ENCODE peak calls at places on chromosomes 6 and 20, in four cellular contexts. Q, E, U and L are unnamed samples.

GRCh38 chr6:56551409-56552120 is 91.1 kb downstream of the DST start:
- DNase-seq in Q (no peak), E (no peak), U (no peak), L (no peak)

GRCh38 chr6:140217283-140217682 is 842.8 kb upstream of the CITED2 start:
- DNase-seq in Q (no peak), E (no peak), U (no peak), L (no peak)

GRCh38 chr20:32648761-32649615 is 24.8 kb downstream of the C20orf203 start:
- DNase-seq in Q (no peak), E (no peak), U (no peak), L (no peak)

GRCh38 chr20:49340161-49340966 is 62.5 kb upstream of the ZNFX1 start:
- DNase-seq in Q (no peak), E (no peak), U (no peak), L (no peak)

GRCh38 chr6:166904101-166904746 is 52.1 kb downstream of the RNASET2 start:
- DNase-seq in Q (no peak), E (peak), U (no peak), L (no peak)

GRCh38 chr6:152391179-152391880 is 245.8 kb downstream of the SYNE1 start:
- DNase-seq in Q (no peak), E (no peak), U (no peak), L (no peak)

GRCh38 chr20:4014031-4014474 is 1.3 kb downstream of the RNF24 start:
- DNase-seq in Q (no peak), E (no peak), U (no peak), L (no peak)

GRCh38 chr6:135583256-135583758 is 85.8 kb upstream of the AHI1 start:
- DNase-seq in Q (no peak), E (peak), U (no peak), L (no peak)

GRCh38 chr6:169700296-169700695 is 1.5 kb downstream of the WDR27 start:
- DNase-seq in Q (no peak), E (no peak), U (no peak), L (no peak)

GRCh38 chr6:131694832-131695426 is 6.3 kb downstream of the OR2A4 start:
- DNase-seq in Q (no peak), E (peak), U (no peak), L (no peak)

GRCh38 chr20:57361517-57361916 is 10.5 kb downstream of the RAE1 start:
- DNase-seq in Q (no peak), E (peak), U (no peak), L (no peak)

GRCh38 chr6:166955121-166955864 is 1.1 kb downstream of the RNASET2 start:
- DNase-seq in Q (peak), E (no peak), U (no peak), L (no peak)

GRCh38 chr20:45850926-45851325 is 6.3 kb downstream of the ACOT8 start:
- DNase-seq in Q (no peak), E (no peak), U (no peak), L (no peak)

GRCh38 chr6:121319603-121320002 is 14.7 kb downstream of the TBC1D32 start:
- DNase-seq in Q (no peak), E (no peak), U (no peak), L (no peak)

GRCh38 chr20:52031206-52031573 is 160.4 kb downstream of the ZFP64 start:
- DNase-seq in Q (no peak), E (no peak), U (no peak), L (no peak)

GRCh38 chr6:137423444-137424168 is 70.6 kb downstream of the OLIG3 start:
- DNase-seq in Q (no peak), E (no peak), U (no peak), L (no peak)

GRCh38 chr20:23334111-23334510 is 16.5 kb upstream of the NXT1 start:
- DNase-seq in Q (no peak), E (no peak), U (no peak), L (no peak)

GRCh38 chr6:39841291-39841690 is 49.1 kb downstream of the DAAM2 start:
- DNase-seq in Q (no peak), E (no peak), U (no peak), L (no peak)

GRCh38 chr6:154891901-154892300 is 103.2 kb upstream of the TIAM2 start:
- DNase-seq in Q (no peak), E (no peak), U (no peak), L (no peak)

GRCh38 chr6:138115877-138116660 is 8.8 kb upstream of the PERP start:
- DNase-seq in Q (peak), E (peak), U (peak), L (no peak)

GRCh38 chr6:20483902-20484497 is 50.3 kb upstream of the CDKAL1 start:
- DNase-seq in Q (no peak), E (no peak), U (no peak), L (no peak)

GRCh38 chr6:105135056-105135455 is 44.8 kb downstream of the POPDC3 start:
- DNase-seq in Q (no peak), E (peak), U (no peak), L (no peak)

GRCh38 chr6:152378154-152378553 is 259.0 kb downstream of the SYNE1 start:
- DNase-seq in Q (no peak), E (no peak), U (no peak), L (no peak)

GRCh38 chr6:37882724-37883413 is 63.3 kb downstream of the ZFAND3 start:
- DNase-seq in Q (no peak), E (peak), U (no peak), L (no peak)

GRCh38 chr6:97288188-97288587 is 5.2 kb upstream of the MMS22L start:
- DNase-seq in Q (no peak), E (no peak), U (no peak), L (no peak)

GRCh38 chr20:12040261-12040660 is 122.6 kb downstream of the BTBD3 start:
- DNase-seq in Q (no peak), E (no peak), U (no peak), L (no peak)

GRCh38 chr6:137880633-137881521 is 13.8 kb downstream of the TNFAIP3 start:
- DNase-seq in Q (no peak), E (no peak), U (no peak), L (no peak)

GRCh38 chr6:33846226-33846625 is 42.4 kb upstream of the MLN start:
- DNase-seq in Q (no peak), E (no peak), U (no peak), L (no peak)

GRCh38 chr6:5998741-5999687 is 7.7 kb downstream of the NRN1 start:
- DNase-seq in Q (no peak), E (no peak), U (no peak), L (no peak)

GRCh38 chr20:39660965-39661364 is 698.8 kb downstream of the DHX35 start:
- DNase-seq in Q (no peak), E (no peak), U (no peak), L (no peak)

GRCh38 chr20:699811-700338 is 24.3 kb upstream of the SCRT2 start:
- DNase-seq in Q (no peak), E (no peak), U (no peak), L (no peak)

GRCh38 chr6:161048636-161049035 is 57.1 kb downstream of the MAP3K4 start:
- DNase-seq in Q (no peak), E (peak), U (no peak), L (no peak)

GRCh38 chr6:102075539-102075938 is 682.0 kb downstream of the GRIK2 start:
- DNase-seq in Q (no peak), E (no peak), U (no peak), L (no peak)

GRCh38 chr6:11770546-11771466 is 7.8 kb downstream of the ADTRP start:
- DNase-seq in Q (no peak), E (peak), U (no peak), L (no peak)

GRCh38 chr6:53437557-53438202 is 88.9 kb upstream of the ELOVL5 start:
- DNase-seq in Q (peak), E (peak), U (no peak), L (no peak)

GRCh38 chr6:137724018-137724403 is 143.0 kb upstream of the TNFAIP3 start:
- DNase-seq in Q (no peak), E (no peak), U (no peak), L (no peak)

GRCh38 chr6:170223718-170224693 is 66.9 kb downstream of the DLL1 start:
- DNase-seq in Q (peak), E (no peak), U (no peak), L (no peak)

GRCh38 chr20:19212524-19213502 is at the start of gene SLC24A3:
- DNase-seq in Q (no peak), E (peak), U (no peak), L (no peak)